ENCODE peak calls at places on chromosome 14, in four cellular contexts. A, O, S and K are unnamed samples.

GRCh38 chr14:36271222-36271621 is 49.2 kb downstream of the MBIP start:
- DNase-seq in A (no peak), O (no peak), S (no peak), K (no peak)

GRCh38 chr14:71932229-71932951 is at the start of gene RGS6:
- DNase-seq in A (no peak), O (peak; percentile 1), S (no peak), K (peak; percentile 43)

GRCh38 chr14:79661762-79662161 is 549.5 kb downstream of the DIO2 start:
- DNase-seq in A (no peak), O (no peak), S (no peak), K (no peak)

GRCh38 chr14:29999013-29999539 is 71.4 kb upstream of the PRKD1 start:
- DNase-seq in A (no peak), O (no peak), S (no peak), K (no peak)

GRCh38 chr14:72416892-72417291 is 477.0 kb downstream of the DPF3 start:
- DNase-seq in A (no peak), O (peak; percentile 7), S (peak; percentile 12), K (peak; percentile 34)

GRCh38 chr14:74549588-74549987 is 56.0 kb downstream of the ISCA2 start:
- DNase-seq in A (no peak), O (no peak), S (no peak), K (no peak)

GRCh38 chr14:104681689-104682074 is 7.7 kb upstream of the INF2 start:
- DNase-seq in A (no peak), O (peak; percentile 46), S (no peak), K (no peak)

GRCh38 chr14:35287481-35288013 is 4.6 kb upstream of the PSMA6 start:
- DNase-seq in A (peak; percentile 32), O (no peak), S (peak; percentile 55), K (no peak)

GRCh38 chr14:64806862-64807495 is 72.7 kb downstream of the SPTB start:
- DNase-seq in A (no peak), O (no peak), S (no peak), K (no peak)

GRCh38 chr14:51825926-51826325 is 34.5 kb upstream of the GNG2 start:
- DNase-seq in A (no peak), O (no peak), S (no peak), K (no peak)

GRCh38 chr14:48384786-48385185 is 709.4 kb upstream of the MDGA2 start:
- DNase-seq in A (no peak), O (no peak), S (no peak), K (no peak)

GRCh38 chr14:74018029-74018703 is 922 bp downstream of the ENTPD5 start:
- DNase-seq in A (no peak), O (peak; percentile 32), S (no peak), K (no peak)

GRCh38 chr14:70773182-70773862 is 36.0 kb downstream of the MAP3K9 start:
- DNase-seq in A (no peak), O (no peak), S (no peak), K (no peak)

GRCh38 chr14:21455592-21455911 is 371 bp downstream of the CHD8 start:
- DNase-seq in A (no peak), O (no peak), S (no peak), K (no peak)

GRCh38 chr14:103739466-103739792 is 23.8 kb downstream of the ZFYVE21 start:
- DNase-seq in A (no peak), O (no peak), S (no peak), K (no peak)

GRCh38 chr14:53011053-53011462 is 60.2 kb upstream of the FERMT2 start:
- DNase-seq in A (no peak), O (peak; percentile 53), S (no peak), K (peak; percentile 21)

GRCh38 chr14:38255408-38255672 is 553 bp downstream of the CLEC14A start:
- DNase-seq in A (no peak), O (no peak), S (no peak), K (no peak)

GRCh38 chr14:94560291-94560665 is 964 bp upstream of the SERPINA4 start:
- DNase-seq in A (no peak), O (no peak), S (no peak), K (no peak)

GRCh38 chr14:60651936-60652673 is 2.8 kb upstream of the SIX1 start:
- DNase-seq in A (no peak), O (no peak), S (no peak), K (no peak)
- TF ChIP-seq SRF in A (no peak), O (no peak), S (no peak), K (no peak)

GRCh38 chr14:23445773-23446172 is 10.3 kb upstream of the MYH7 start:
- DNase-seq in A (no peak), O (no peak), S (no peak), K (no peak)
- TF ChIP-seq POLR2AphosphoS5 in A (no peak), O (no peak), S (no peak), K (no peak)

GRCh38 chr14:100063314-100063941 is 1.8 kb upstream of the EVL start:
- DNase-seq in A (no peak), O (no peak), S (no peak), K (no peak)

GRCh38 chr14:100067481-100067880 is 2.3 kb downstream of the EVL start:
- DNase-seq in A (no peak), O (no peak), S (no peak), K (no peak)

GRCh38 chr14:100066984-100067383 is 1.8 kb downstream of the EVL start:
- DNase-seq in A (no peak), O (no peak), S (no peak), K (no peak)

GRCh38 chr14:100065942-100066574 is 836 bp downstream of the EVL start:
- DNase-seq in A (no peak), O (no peak), S (peak; percentile 94), K (no peak)

DNA sequence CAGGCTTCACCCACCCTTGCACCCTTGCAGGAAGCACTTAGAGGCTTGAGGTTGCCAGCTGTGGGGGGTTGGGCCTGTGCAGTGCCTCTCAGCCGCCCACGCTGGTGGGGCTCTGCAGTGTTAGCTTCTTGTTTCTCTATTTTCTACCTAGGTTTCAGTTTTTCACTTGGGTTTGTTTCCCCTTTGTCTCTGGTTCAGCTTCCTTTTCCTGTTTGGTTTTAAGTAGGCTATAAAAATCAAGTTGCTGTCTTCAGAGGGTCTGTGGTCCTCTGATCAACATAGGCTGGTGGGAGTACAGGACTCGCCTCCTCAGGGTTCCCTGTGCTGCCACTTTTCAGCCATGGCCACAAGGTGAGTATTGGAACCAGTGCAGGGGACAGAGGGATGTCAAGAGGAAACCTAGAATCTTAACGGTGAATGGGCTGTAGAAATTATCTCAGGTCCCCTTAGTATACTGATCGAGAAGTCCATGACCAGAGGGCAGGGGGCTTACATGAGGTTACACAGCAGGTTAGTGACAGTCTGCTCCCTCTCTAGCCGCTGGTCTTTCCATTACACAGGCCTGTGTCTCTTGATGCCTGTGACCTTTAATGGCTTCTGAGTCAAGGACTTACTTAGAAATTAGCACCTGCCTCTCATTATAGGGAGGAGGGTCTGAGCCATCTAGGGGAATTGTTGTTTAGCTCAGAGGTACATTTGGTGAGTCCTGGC is at the start of gene EVL:
- DNase-seq in A (no peak), O (no peak), S (peak; percentile 81), K (no peak)
- TF ChIP-seq SRF in A (no peak), O (no peak), S (no peak), K (no peak)

GRCh38 chr14:93476305-93476704 is 45.6 kb downstream of the UNC79 start:
- DNase-seq in A (no peak), O (no peak), S (no peak), K (no peak)

GRCh38 chr14:93480867-93481266 is 50.1 kb downstream of the UNC79 start:
- DNase-seq in A (no peak), O (no peak), S (no peak), K (no peak)

GRCh38 chr14:93481758-93482157 is 51.0 kb downstream of the UNC79 start:
- DNase-seq in A (no peak), O (no peak), S (no peak), K (no peak)
- TF ChIP-seq POLR2AphosphoS5 in A (no peak), O (no peak), S (no peak), K (no peak)

GRCh38 chr14:92959189-92959531 is 36.2 kb downstream of the CHGA start:
- DNase-seq in A (no peak), O (no peak), S (no peak), K (no peak)
- TF ChIP-seq SRF in A (no peak), O (no peak), S (no peak), K (no peak)

GRCh38 chr14:50116221-50116956 is at the start of gene VCPKMT:
- DNase-seq in A (peak; percentile 88), O (peak; percentile 80), S (peak; percentile 62), K (peak; percentile 73)
- TF ChIP-seq POLR2AphosphoS5 in A (peak; percentile 74), O (peak; percentile 85), S (peak; percentile 93), K (peak; percentile 88)

DNA sequence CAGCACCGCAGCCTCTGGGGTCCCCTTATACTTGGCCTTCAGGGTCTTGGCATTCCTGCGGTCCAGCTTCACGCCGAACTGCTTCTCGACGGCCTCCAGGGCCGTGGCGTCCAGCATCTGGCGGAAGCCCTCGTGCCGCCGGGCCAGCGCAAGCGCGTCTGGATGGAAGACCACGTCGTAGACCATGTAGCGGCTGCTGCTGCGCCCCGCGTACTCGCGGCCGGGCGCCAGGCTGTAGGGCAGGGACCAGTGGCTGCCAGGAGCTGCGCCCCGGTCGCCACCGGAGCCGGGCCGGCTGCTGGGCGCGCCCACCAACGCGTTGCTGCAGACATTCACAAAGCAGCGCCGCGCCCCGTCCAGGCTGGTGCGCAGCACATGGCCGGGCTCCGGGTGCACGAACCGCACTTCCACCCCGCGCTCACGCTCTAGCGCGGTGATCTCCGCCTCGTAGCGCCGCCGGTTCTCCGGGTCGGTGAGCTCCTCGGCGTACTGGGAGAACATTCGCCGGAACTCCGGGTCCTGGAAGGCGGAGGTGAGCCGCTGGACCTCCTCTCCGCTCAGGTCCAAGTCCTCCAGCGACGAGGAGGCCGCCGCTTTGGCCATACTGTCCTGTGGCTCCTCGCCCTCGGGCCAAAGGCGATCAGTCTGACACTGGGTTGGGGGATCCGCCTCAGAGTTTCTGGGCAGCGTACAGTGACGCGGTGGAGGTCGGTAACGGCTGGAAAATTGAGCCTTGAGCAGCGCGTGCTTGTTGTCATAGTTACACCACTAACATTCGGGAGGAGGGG is at the start of gene DNAAF2:
- DNase-seq in A (peak; percentile 49), O (peak; percentile 76), S (no peak), K (no peak)
- TF ChIP-seq SRF in A (no peak), O (no peak), S (no peak), K (no peak)

DNA sequence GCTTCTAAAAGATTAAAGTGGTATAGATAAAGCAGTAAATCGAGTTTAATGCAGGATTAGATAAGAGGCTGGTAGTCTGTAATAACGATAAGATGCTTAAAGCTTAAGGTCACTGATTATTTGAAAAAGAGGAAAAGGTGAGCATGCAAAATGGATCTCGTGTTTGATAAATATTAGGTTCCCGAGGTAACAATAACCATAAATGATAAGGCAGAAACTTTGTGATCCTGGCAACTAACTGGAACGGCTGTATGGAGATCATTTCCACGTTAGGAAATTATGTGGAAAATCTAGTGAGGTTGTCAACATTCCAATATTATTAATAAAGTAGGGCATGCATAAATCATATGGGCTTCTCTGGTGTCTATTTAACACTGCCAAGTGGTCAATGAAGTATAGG is 255.5 kb downstream of the EFCAB11 start:
- DNase-seq in A (no peak), O (no peak), S (no peak), K (no peak)
- TF ChIP-seq POLR2AphosphoS5 in A (no peak), O (no peak), S (no peak), K (no peak)

GRCh38 chr14:96614528-96614927 is 112.3 kb downstream of the PAPOLA start:
- DNase-seq in A (no peak), O (no peak), S (no peak), K (no peak)
- TF ChIP-seq SRF in A (no peak), O (no peak), S (no peak), K (no peak)

GRCh38 chr14:43418314-43418713 is 1088.8 kb downstream of the FSCB start:
- DNase-seq in A (no peak), O (no peak), S (no peak), K (no peak)
- TF ChIP-seq POLR2AphosphoS5 in A (no peak), O (no peak), S (no peak), K (no peak)